ENCODE peak calls at places on chromosomes 11 and 22, in four cellular contexts. K is astrocyte, M is HCT116, L is PC-3. T is an unnamed sample. For H3K79me2, the result is how much of the 10 kb centered on the place peaks cover.

GRCh38 chr11:113782134-113782533 is 2.5 kb downstream of the CLDN25 start:
- DNase-seq in K (no peak), M (no peak), L (no peak), T (no peak)

GRCh38 chr11:79493555-79494171 is 52.8 kb upstream of the TENM4 start:
- DNase-seq in K (peak), M (peak), L (peak), T (peak)

GRCh38 chr11:17897495-17897894 is 115.4 kb downstream of the SERGEF start:
- DNase-seq in K (no peak), M (no peak), L (no peak), T (no peak)

GRCh38 chr22:49793871-49794270 is 33.8 kb downstream of the BRD1 start:
- DNase-seq in K (no peak), M (no peak), L (no peak), T (no peak)

GRCh38 chr22:35509451-35509850 is 31.2 kb upstream of the RASD2 start:
- DNase-seq in K (no peak), M (no peak), L (no peak), T (no peak)

GRCh38 chr22:19869497-19870152 is 15.0 kb upstream of the GNB1L start:
- DNase-seq in K (no peak), M (no peak), L (no peak), T (no peak)

GRCh38 chr11:119420631-119421030 is 2.3 kb downstream of the THY1 start:
- DNase-seq in K (no peak), M (no peak), L (no peak), T (no peak)

GRCh38 chr11:113373981-113374560 is 13.5 kb upstream of the ANKK1 start:
- DNase-seq in K (no peak), M (no peak), L (no peak), T (no peak)

GRCh38 chr11:69304686-69305085 is 10.7 kb downstream of the MYEOV start:
- DNase-seq in K (no peak), M (no peak), L (no peak), T (no peak)

GRCh38 chr11:87421422-87421821 is 383.7 kb downstream of the TMEM135 start:
- DNase-seq in K (peak), M (peak), L (peak), T (peak)

GRCh38 chr11:63838682-63839507 is at the start of gene MARK2:
- DNase-seq in K (peak), M (peak), L (peak), T (peak)

GRCh38 chr11:63838150-63838681 is 694 bp upstream of the MARK2 start:
- DNase-seq in K (no peak), M (no peak), L (no peak), T (no peak)

GRCh38 chr11:63839508-63840355 is 822 bp downstream of the MARK2 start:
- DNase-seq in K (no peak), M (no peak), L (peak), T (no peak)

GRCh38 chr11:63837027-63837688 is 1.8 kb upstream of the MARK2 start:
- DNase-seq in K (no peak), M (peak), L (peak), T (peak)

GRCh38 chr11:63837719-63838118 is 1.2 kb upstream of the MARK2 start:
- DNase-seq in K (no peak), M (no peak), L (no peak), T (no peak)
- H2AFZ ChIP-seq in K (peak), M (no peak), L (peak), T (peak)

GRCh38 chr22:26587991-26588613 is 1.8 kb downstream of the TPST2 start:
- DNase-seq in K (peak), M (no peak), L (no peak), T (no peak)
- H3K79me2 ChIP-seq in K (half or more), M (under half), L (under half), T (under half)

GRCh38 chr22:31951201-31952093 is 7.1 kb downstream of the YWHAH start:
- DNase-seq in K (no peak), M (no peak), L (peak), T (no peak)

GRCh38 chr22:31952094-31952401 is 7.7 kb downstream of the YWHAH start:
- DNase-seq in K (no peak), M (no peak), L (no peak), T (no peak)

GRCh38 chr22:31953251-31953650 is 8.9 kb downstream of the YWHAH start:
- DNase-seq in K (no peak), M (no peak), L (no peak), T (no peak)

GRCh38 chr22:31950226-31950625 is 5.9 kb downstream of the YWHAH start:
- DNase-seq in K (no peak), M (no peak), L (no peak), T (no peak)

GRCh38 chr22:31952459-31952858 is 8.1 kb downstream of the YWHAH start:
- DNase-seq in K (peak), M (no peak), L (peak), T (no peak)
- H3K4me2 ChIP-seq in K (peak), M (peak), L (peak), T (no peak)

DNA sequence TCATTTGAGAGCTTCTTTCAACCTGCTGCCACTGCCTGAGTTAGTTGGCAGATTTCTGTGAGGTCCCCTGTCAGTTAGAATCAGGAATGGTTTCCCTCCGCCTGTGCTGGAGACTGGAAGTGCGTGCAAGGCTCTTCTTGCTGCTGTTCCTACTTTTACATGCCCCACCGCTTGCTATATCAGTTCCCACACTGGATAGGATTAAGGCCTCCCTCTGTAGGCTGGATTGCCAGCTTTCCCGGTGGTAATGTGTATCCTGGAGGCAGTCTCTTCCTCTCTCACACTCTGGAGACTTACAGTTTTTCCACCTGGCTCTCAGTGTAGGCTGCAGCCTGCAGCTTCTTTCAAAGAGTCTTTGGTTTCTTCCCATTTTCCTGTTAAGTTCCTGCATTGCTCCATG is 66.5 kb downstream of the ARHGAP42 start:
- DNase-seq in K (no peak), M (no peak), L (no peak), T (no peak)
- H2AFZ ChIP-seq in K (no peak), M (no peak), L (no peak), T (no peak)

GRCh38 chr11:235180-235997 is 753 bp downstream of the SIRT3 start:
- DNase-seq in K (no peak), M (no peak), L (no peak), T (no peak)

GRCh38 chr11:236774-237767 is at the start of gene PSMD13:
- DNase-seq in K (peak), M (peak), L (peak), T (peak)

GRCh38 chr11:240315-240714 is 3.5 kb downstream of the PSMD13 start:
- DNase-seq in K (no peak), M (no peak), L (no peak), T (no peak)

GRCh38 chr11:232783-233565 is 3.2 kb downstream of the SIRT3 start:
- DNase-seq in K (no peak), M (no peak), L (no peak), T (no peak)

GRCh38 chr11:235998-236773 is at the start of gene SIRT3:
- DNase-seq in K (peak), M (peak), L (peak), T (peak)
- H3K79me2 ChIP-seq in K (under half), M (under half), L (half or more), T (half or more)

DNA sequence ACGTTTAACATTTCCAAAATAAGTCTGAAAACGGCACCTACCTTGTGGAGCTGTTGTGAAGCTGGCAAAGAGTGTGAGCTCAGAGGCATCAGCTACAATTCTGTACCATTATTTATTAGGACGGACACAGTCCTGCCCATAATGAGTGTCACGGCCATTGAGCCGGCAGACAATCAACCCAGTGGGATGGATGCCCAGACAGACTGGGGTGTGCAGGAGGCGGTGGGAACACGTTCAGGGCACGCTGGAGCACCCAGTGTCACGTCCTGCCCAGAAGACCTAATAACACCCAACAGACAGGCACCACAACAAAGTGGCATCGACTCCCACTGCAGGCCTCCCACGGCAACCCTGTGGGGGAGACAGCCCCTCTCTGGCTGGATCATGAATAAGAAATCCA is 34.5 kb downstream of the TPST2 start:
- DNase-seq in K (no peak), M (no peak), L (no peak), T (no peak)
- H3K4me2 ChIP-seq in K (no peak), M (no peak), L (no peak), T (no peak)

GRCh38 chr11:23023319-23023718 is 163.0 kb upstream of the CCDC179 start:
- DNase-seq in K (no peak), M (no peak), L (peak), T (no peak)
- H2AFZ ChIP-seq in K (no peak), M (no peak), L (no peak), T (no peak)

DNA sequence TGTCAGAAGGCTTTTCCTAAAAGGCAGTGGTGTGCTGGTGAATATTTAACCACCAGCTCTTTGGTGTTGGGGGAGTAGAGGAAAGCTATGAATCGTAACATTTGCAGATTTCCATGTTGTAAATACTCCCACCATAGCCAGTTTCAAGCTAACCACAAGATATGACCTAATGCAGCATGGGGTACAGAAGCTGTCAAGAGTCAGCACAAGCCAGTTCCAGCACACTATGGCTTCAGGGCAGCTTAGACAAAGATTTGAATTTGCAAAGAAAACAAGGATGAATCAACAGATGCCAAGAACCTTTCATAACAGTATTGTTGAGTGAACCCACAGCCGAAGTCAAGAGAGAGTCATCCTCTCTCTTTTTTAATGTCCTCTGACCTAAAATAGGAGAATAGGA is 40.0 kb downstream of the COMMD9 start:
- DNase-seq in K (peak), M (no peak), L (peak), T (peak)
- H3K79me2 ChIP-seq in K (under half), M (under half), L (under half), T (under half)

T was measured in hepatocyte.